ENCODE peak calls at places on chromosome 22, in six cellular contexts. L is fibroblast of lung, N is BJ, T is cardiac muscle cell, A is PC-9, S is GM12865. Q is an unnamed sample.

GRCh38 chr22:43553451-43554258 is 141.8 kb downstream of the MPPED1 start:
- DNase-seq in L (no peak), N (no peak), T (no peak), A (no peak), S (no peak), Q (no peak)

GRCh38 chr22:22558972-22559603 is at the start of gene PRAME:
- DNase-seq in L (peak), N (no peak), T (peak), A (no peak), S (peak), Q (peak)

GRCh38 chr22:31818481-31819392 is 64.9 kb downstream of the DEPDC5 start:
- DNase-seq in L (peak), N (no peak), T (peak), A (no peak), S (no peak), Q (peak)

GRCh38 chr22:46587067-46587471 is 33.1 kb upstream of the GRAMD4 start:
- DNase-seq in L (no peak), N (no peak), T (no peak), A (no peak), S (peak), Q (no peak)

GRCh38 chr22:25452116-25452700 is 112.3 kb upstream of the GRK3 start:
- DNase-seq in L (peak), N (no peak), T (peak), A (no peak), S (no peak), Q (peak)

GRCh38 chr22:44671742-44672141 is 30.3 kb upstream of the PRR5 start:
- DNase-seq in L (peak), N (no peak), T (peak), A (no peak), S (no peak), Q (peak)

GRCh38 chr22:24156146-24156914 is 25.0 kb upstream of the SUSD2 start:
- DNase-seq in L (peak), N (no peak), T (peak), A (no peak), S (peak), Q (peak)

GRCh38 chr22:22812031-22812905 is 75.3 kb upstream of the IGLL5 start:
- DNase-seq in L (no peak), N (no peak), T (no peak), A (no peak), S (peak), Q (no peak)

GRCh38 chr22:16960220-16960883 is 47.7 kb downstream of the GAB4 start:
- DNase-seq in L (no peak), N (no peak), T (no peak), A (no peak), S (no peak), Q (no peak)

GRCh38 chr22:29145321-29146072 is 60.2 kb upstream of the EMID1 start:
- DNase-seq in L (no peak), N (no peak), T (no peak), A (no peak), S (no peak), Q (no peak)

GRCh38 chr22:32469799-32470212 is 4.8 kb upstream of the FBXO7 start:
- DNase-seq in L (peak), N (peak), T (peak), A (peak), S (no peak), Q (peak)

GRCh38 chr22:33389927-33390326 is 331.7 kb upstream of the SYN3 start:
- DNase-seq in L (peak), N (no peak), T (peak), A (no peak), S (no peak), Q (no peak)

GRCh38 chr22:22957090-22957489 is 69.5 kb downstream of the IGLL5 start:
- DNase-seq in L (no peak), N (no peak), T (no peak), A (no peak), S (no peak), Q (no peak)

GRCh38 chr22:45009881-45010531 is at the start of gene PHF21B:
- DNase-seq in L (peak), N (no peak), T (peak), A (no peak), S (peak), Q (peak)

GRCh38 chr22:17999851-18000250 is 24.5 kb downstream of the MICAL3 start:
- DNase-seq in L (no peak), N (no peak), T (no peak), A (no peak), S (no peak), Q (no peak)

GRCh38 chr22:42292726-42293520 is 22.5 kb upstream of the TCF20 start:
- DNase-seq in L (no peak), N (no peak), T (no peak), A (no peak), S (no peak), Q (no peak)

DNA sequence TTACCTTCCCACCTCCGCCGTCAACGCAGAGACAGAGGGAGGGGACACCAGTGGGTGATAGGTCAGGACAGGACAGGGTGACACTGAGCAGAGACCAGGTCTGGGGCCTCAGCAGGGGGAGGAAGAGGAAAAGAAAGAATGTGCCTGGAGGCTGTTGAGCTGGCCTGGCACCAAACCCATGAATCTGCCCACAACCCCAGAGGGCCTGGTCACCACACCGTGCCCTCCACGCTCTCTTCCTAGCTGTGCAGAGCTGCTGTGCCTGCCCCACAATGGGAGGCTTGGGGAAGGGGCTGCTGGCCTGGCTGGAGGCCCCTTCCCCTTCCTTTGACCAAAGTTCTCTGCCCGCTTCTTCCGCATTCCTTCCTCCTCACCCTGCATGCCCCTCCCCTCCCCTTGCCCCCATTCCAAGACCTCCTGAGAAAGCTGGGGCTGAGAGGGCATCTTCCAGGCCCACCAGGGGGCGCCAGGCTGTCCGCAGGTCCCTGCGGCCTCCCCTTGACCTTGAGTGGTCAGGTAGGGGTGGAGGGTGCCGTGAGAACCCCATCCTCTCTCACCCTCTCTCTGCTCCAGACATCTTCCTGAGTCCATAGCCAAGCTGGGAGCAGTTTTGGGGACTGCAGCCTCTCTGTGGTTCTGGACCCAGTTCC is 11.0 kb upstream of the CACNA1I start:
- DNase-seq in L (no peak), N (no peak), T (peak), A (peak), S (peak), Q (no peak)
- TF ChIP-seq CTCF in L (peak), N (peak), T (peak), A (peak), S (peak), Q (peak)

DNA sequence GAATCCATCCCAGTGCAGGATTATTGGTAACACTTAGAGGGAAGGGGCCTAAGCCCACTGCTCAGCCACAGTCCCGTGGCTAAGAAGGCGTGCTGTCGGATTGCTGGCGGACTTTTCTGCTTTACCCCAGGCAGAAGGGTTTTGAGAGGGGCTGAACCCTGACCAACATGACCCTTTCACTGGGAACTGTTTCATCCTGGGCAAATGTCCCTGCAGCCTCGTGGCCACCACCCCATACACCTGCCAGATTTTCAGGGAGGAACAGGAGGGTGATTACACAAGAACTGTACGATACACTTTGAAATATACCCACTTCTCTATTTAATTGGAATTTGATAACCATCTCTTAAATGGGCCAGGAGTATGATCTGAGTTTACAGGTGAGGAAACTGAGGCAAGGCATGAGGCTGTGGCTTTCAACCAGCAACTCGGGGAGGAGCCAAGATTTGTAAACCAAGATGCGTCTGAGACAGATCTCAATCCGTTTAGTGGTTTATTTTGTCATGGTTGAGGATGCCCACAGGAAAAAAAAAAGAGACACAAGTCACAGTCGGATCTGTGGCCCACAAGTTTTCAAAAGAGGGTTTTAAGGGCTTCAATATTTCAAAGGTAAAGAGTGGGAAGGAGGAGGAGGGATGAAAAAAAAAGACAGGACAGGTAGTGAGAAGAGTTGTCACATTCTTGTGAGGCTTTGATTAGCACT is 6.1 kb upstream of the APOL3 start:
- DNase-seq in L (no peak), N (no peak), T (no peak), A (no peak), S (no peak), Q (no peak)
- H3K4me3 ChIP-seq in L (no peak), N (no peak), T (no peak), A (no peak), S (no peak), Q (no peak)

DNA sequence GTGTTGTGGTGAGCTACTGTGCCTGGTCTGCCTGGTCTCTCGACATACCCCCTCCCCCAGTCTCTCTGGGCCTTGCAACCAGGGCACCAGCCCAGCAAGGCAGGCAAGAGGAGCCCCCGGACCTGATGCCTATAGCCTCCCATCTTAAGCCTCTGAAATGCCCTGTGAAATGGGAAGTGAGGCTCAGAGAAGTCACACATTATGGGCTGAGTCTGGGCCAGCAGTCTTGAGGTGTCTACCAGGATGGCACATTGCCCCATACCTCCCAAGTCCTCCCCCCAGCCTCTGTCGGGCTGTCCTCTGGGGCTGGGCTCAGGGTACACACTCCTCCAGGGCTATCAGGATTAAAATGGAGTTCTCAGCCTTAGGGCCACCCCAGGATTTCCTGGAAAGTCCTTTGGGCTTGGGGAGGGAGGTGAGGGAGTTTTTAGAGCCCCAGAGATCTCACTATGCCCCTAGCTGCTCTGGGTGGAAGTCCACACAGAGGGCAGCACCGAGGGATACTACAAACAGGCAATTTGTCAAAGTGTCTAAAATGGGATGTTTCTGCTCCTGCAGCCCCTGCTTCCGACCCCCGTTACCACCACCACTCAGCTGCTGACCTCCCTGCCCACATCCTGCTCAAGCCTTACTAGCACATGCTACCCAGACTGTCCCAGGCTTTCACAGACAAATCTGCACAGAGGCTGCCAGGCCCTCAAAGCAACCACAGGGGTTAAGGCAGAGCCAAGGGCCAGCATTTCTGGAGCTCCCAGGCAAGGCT is 3.1 kb upstream of the SH3BP1 start:
- DNase-seq in L (peak), N (no peak), T (peak), A (no peak), S (peak), Q (peak)
- TF ChIP-seq CTCF in L (peak), N (peak), T (peak), A (no peak), S (peak), Q (peak)

DNA sequence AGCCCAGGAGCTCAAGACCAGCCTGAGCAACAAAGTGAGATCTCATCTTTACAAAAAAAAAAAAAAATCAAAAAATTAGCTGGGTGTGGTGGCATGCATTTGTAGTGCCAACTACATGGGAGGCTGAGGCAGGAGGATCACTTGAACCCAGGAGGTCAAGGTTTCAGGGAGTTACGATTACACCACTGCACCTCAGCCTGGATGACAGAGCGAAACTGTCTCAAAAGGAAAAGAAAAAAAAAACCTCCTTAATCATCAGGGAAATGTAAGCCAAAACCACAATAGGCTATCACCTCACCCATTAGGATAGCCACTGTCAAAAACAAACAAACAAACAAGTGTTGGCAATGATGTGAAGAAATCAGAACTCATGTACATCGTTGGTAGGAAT is 13.4 kb downstream of the DGCR2 start:
- DNase-seq in L (no peak), N (no peak), T (no peak), A (peak), S (no peak), Q (no peak)
- H3K4me3 ChIP-seq in L (no peak), N (no peak), T (no peak), A (no peak), S (no peak), Q (no peak)

DNA sequence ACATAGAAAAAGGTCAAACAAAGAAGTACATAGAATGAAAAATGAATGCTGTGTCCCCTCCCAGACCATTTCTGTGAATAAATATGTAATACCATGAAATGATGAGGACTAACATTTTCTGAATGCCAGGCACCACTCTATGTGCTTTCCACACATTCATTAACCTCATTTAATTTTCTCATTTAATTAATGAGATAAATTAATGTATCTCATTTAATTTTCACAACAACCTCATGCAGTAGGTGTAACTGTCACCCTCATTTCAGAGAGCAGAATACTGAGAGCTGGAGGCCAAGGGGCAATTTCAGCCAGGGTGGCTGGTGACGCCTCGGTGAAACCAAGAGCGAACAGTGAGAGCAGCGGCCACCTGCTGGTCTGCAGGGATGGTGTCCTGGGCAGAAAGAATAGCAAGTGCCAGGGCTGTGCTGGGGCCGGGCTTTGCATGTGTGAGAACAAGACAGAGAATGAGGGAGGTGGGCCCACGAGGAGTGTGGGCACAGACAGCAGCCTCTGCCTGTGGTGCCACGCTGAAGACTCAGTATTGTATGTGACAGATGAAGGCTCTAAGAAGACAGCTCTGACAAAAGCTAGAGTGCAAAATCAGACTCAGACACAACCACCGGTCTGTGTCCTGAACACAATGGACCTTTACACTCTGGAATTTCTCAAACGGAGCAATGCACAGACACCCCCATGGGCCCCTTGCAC is 1.8 kb upstream of the SERPIND1 start:
- DNase-seq in L (no peak), N (no peak), T (no peak), A (no peak), S (no peak), Q (no peak)
- TF ChIP-seq CTCF in L (no peak), N (peak), T (no peak), A (no peak), S (no peak), Q (no peak)

GRCh38 chr22:49948958-49949913 is 11.3 kb upstream of the PIM3 start:
- DNase-seq in L (no peak), N (no peak), T (no peak), A (peak), S (no peak), Q (no peak)
- H3K4me3 ChIP-seq in L (no peak), N (no peak), T (no peak), A (no peak), S (no peak), Q (no peak)

DNA sequence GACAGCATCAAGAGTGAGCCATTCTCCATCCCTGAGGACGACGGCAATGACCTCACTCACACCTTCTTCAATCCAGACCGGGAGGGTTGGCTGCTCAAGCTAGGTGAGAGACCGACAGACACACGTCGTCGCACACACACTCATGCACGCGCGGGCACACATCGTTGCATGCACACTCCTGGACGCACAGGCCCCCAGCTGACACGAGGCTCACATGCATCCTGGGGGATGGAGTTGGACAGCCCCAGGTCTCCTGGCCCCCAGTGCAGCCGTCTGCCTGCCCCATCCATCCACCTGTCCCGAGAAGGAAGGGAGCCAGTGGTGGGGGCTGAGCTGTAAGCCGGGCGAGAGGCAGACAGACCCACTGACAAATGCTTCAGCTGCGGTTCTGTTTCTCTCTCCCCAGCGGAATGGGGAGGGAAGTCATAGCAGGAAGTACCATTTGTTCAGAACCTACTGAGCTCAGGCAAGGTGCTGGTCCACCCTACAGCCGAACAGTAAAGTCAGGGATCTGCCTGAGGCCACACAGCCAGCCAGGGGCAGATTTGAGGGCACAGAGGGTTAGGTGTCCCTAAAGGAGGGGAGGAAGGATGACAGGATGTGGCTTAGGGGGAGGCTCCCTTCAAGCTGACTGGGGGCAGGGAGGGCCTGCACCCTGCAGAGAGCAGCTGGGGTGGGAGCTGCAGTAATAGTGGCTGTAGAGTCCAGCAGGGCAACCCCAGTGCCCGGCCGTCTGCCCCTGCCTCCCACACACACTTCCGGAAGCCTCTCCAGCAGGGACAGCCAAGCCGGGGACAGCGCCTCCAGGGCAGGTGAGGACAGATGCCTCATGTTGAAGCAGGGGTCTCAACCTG is 27.1 kb downstream of the CYTH4 start:
- DNase-seq in L (no peak), N (no peak), T (no peak), A (no peak), S (peak), Q (no peak)
- TF ChIP-seq CTCF in L (no peak), N (peak), T (no peak), A (no peak), S (no peak), Q (no peak)

GRCh38 chr22:50548913-50549790 is 3.5 kb downstream of the KLHDC7B start:
- DNase-seq in L (no peak), N (no peak), T (no peak), A (no peak), S (no peak), Q (no peak)
- H3K4me3 ChIP-seq in L (peak), N (no peak), T (no peak), A (no peak), S (no peak), Q (no peak)

GRCh38 chr22:38298312-38299000 is 18.8 kb downstream of the CSNK1E start:
- DNase-seq in L (peak), N (no peak), T (peak), A (peak), S (peak), Q (peak)
- TF ChIP-seq CTCF in L (peak), N (peak), T (peak), A (peak), S (peak), Q (peak)

DNA sequence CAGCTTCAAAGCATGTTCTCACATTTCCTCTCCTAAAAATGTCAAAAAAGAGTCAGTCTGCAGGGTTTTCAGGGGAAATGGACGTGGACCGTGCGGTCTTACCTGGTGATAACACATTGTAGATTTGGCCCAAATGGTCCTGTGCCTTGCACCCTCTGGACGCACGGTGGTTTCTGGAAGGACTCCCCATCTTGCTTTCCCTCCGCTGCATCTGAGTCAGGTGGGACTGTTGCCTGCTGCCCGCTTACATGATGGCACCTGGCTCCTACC is 1290.1 kb downstream of the TBC1D22A start:
- DNase-seq in L (no peak), N (no peak), T (no peak), A (no peak), S (no peak), Q (no peak)
- H3K4me3 ChIP-seq in L (no peak), N (no peak), T (no peak), A (no peak), S (no peak), Q (no peak)